ENCODE peak calls at places on chromosomes 12 and 14, in seven cellular contexts. K, C, S, B, P, Z and V are unnamed samples.

GRCh38 chr12:102549691-102550090 is 69.3 kb upstream of the IGF1 start:
- DNase-seq in K (no peak), C (no peak), S (no peak), B (no peak), P (no peak), Z (no peak), V (no peak)

GRCh38 chr14:91395998-91396660 is 21.5 kb downstream of the CCDC88C start:
- DNase-seq in K (no peak), C (no peak), S (no peak), B (no peak), P (no peak), Z (no peak), V (no peak)

GRCh38 chr14:83096092-83096491 is 1562.4 kb upstream of the SEL1L start:
- DNase-seq in K (no peak), C (no peak), S (no peak), B (no peak), P (peak), Z (no peak), V (no peak)

GRCh38 chr12:14769462-14769836 is 33.8 kb downstream of the WBP11 start:
- DNase-seq in K (peak), C (no peak), S (no peak), B (peak), P (peak), Z (no peak), V (no peak)

GRCh38 chr14:62445570-62445969 is 599.7 kb downstream of the KCNH5 start:
- DNase-seq in K (no peak), C (no peak), S (no peak), B (no peak), P (no peak), Z (no peak), V (no peak)

GRCh38 chr12:4324366-4324765 is 3.4 kb downstream of the TIGAR start:
- DNase-seq in K (no peak), C (no peak), S (peak), B (no peak), P (no peak), Z (no peak), V (no peak)

GRCh38 chr12:50986961-50987737 is 34.8 kb downstream of the HIGD1C start:
- DNase-seq in K (peak), C (no peak), S (no peak), B (peak), P (peak), Z (peak), V (no peak)

GRCh38 chr12:57164966-57165365 is 17.5 kb upstream of the LRP1-AS start:
- DNase-seq in K (no peak), C (no peak), S (no peak), B (no peak), P (peak), Z (no peak), V (no peak)

GRCh38 chr12:46964496-46965098 is 114.8 kb upstream of the PCED1B start:
- DNase-seq in K (peak), C (no peak), S (no peak), B (no peak), P (peak), Z (peak), V (no peak)

GRCh38 chr12:30687265-30687986 is 8.2 kb downstream of the IPO8 start:
- DNase-seq in K (no peak), C (no peak), S (no peak), B (no peak), P (peak), Z (no peak), V (no peak)

GRCh38 chr12:101039848-101040531 is 170.0 kb downstream of the SLC5A8 start:
- DNase-seq in K (no peak), C (no peak), S (no peak), B (no peak), P (no peak), Z (no peak), V (no peak)

GRCh38 chr14:99475179-99475578 is 5.5 kb downstream of the SETD3 start:
- DNase-seq in K (no peak), C (no peak), S (no peak), B (no peak), P (no peak), Z (no peak), V (no peak)

GRCh38 chr14:85595981-85596380 is 66.0 kb downstream of the FLRT2 start:
- DNase-seq in K (no peak), C (no peak), S (no peak), B (no peak), P (no peak), Z (no peak), V (no peak)

GRCh38 chr12:62211510-62211909 is 48.7 kb upstream of the USP15 start:
- DNase-seq in K (no peak), C (no peak), S (no peak), B (no peak), P (no peak), Z (no peak), V (no peak)

GRCh38 chr14:57712101-57712500 is 153.8 kb downstream of the SLC35F4 start:
- DNase-seq in K (no peak), C (no peak), S (no peak), B (no peak), P (no peak), Z (no peak), V (no peak)

GRCh38 chr12:64652346-64652745 is 42.1 kb downstream of the RASSF3 start:
- DNase-seq in K (no peak), C (no peak), S (no peak), B (no peak), P (no peak), Z (no peak), V (no peak)

GRCh38 chr14:90572461-90573150 is 175.8 kb downstream of the CALM1 start:
- DNase-seq in K (no peak), C (no peak), S (no peak), B (no peak), P (no peak), Z (no peak), V (no peak)

GRCh38 chr12:119911147-119911546 is 34.0 kb upstream of the CIT start:
- DNase-seq in K (no peak), C (no peak), S (no peak), B (no peak), P (peak), Z (no peak), V (no peak)

GRCh38 chr14:32507029-32507984 is 178.2 kb downstream of the AKAP6 start:
- DNase-seq in K (no peak), C (no peak), S (no peak), B (no peak), P (peak), Z (no peak), V (no peak)

GRCh38 chr12:131011165-131012079 is 57.7 kb downstream of the ADGRD1 start:
- DNase-seq in K (peak), C (no peak), S (no peak), B (no peak), P (no peak), Z (no peak), V (no peak)

GRCh38 chr12:92304335-92305066 is 158.9 kb upstream of the BTG1 start:
- DNase-seq in K (no peak), C (no peak), S (no peak), B (no peak), P (no peak), Z (no peak), V (no peak)

GRCh38 chr12:107317751-107318553 is 224.6 kb upstream of the CRY1 start:
- DNase-seq in K (peak), C (peak), S (peak), B (peak), P (peak), Z (peak), V (peak)

GRCh38 chr12:45214739-45215418 is 1.0 kb upstream of the ANO6 start:
- DNase-seq in K (no peak), C (no peak), S (no peak), B (no peak), P (peak), Z (no peak), V (no peak)

GRCh38 chr12:89353188-89353822 is 1.0 kb upstream of the DUSP6 start:
- DNase-seq in K (peak), C (no peak), S (peak), B (peak), P (peak), Z (peak), V (peak)

GRCh38 chr14:99277534-99277933 is 5.5 kb upstream of the BCL11B start:
- DNase-seq in K (no peak), C (no peak), S (no peak), B (no peak), P (no peak), Z (no peak), V (no peak)

GRCh38 chr14:37903561-37904191 is 304.0 kb upstream of the SSTR1 start:
- DNase-seq in K (no peak), C (no peak), S (no peak), B (no peak), P (peak), Z (no peak), V (no peak)

GRCh38 chr14:65238456-65238855 is 136.1 kb upstream of the MAX start:
- DNase-seq in K (no peak), C (no peak), S (no peak), B (no peak), P (peak), Z (peak), V (no peak)

GRCh38 chr12:6961278-6961694 is 9.2 kb downstream of the PHB2 start:
- DNase-seq in K (peak), C (no peak), S (peak), B (peak), P (no peak), Z (peak), V (no peak)
- TF ChIP-seq POLR2A in K (no peak), C (no peak), S (no peak), B (no peak), P (no peak), Z (no peak), V (no peak)

GRCh38 chr14:73644531-73645247 is at the start of gene DNAL1:
- DNase-seq in K (peak), C (peak), S (peak), B (peak), P (peak), Z (peak), V (peak)
- TF ChIP-seq POLR2A in K (no peak), C (no peak), S (no peak), B (no peak), P (peak), Z (peak), V (peak)

DNA sequence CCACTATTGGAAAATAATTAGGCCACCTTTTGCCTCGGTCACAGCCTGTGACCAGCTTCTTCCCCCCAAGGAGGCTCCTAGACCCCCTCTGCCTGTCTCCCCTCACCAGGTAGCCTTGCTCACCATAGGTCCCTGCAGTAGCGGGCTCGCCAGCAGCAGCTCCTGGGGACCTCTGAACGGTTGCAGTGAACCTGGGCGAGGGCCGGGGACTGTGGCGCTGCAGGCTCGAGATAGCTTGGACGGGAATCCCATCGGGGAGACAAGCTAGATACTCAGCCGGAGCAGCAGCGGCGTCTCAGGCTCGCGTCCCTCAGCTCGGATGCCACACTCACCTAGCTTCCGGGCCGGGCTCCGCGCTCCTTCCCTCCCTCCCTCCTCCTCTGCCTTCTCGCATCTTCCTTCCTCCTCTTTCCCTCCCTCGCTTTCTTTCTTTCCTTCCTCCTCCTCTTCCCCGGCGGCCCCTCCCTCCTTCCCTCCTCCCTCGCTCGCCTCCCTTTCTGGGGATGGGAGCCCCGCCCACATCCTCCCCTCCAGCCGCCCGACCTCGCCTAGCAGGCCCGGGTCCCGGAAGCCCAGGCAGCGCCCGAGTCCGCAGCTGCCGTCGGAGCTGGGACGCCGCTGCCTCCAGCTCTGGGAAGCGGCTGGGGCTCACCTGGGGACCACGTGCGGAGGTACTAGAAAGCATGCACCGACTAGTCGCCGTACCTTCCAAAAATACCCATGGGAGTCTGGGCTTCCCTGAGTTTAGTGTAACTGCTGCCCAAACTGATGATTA is at the start of gene BMP4:
- DNase-seq in K (peak), C (no peak), S (peak), B (peak), P (peak), Z (peak), V (no peak)
- TF ChIP-seq POLR2A in K (peak), C (no peak), S (no peak), B (no peak), P (no peak), Z (no peak), V (no peak)

GRCh38 chr14:53041067-53041466 is 90.2 kb upstream of the FERMT2 start:
- DNase-seq in K (no peak), C (no peak), S (no peak), B (no peak), P (no peak), Z (no peak), V (no peak)
- TF ChIP-seq POLR2A in K (no peak), C (no peak), S (no peak), B (no peak), P (no peak), Z (no peak), V (no peak)

GRCh38 chr14:45065951-45066350 is 18.0 kb upstream of the PRPF39 start:
- DNase-seq in K (no peak), C (no peak), S (no peak), B (no peak), P (no peak), Z (no peak), V (no peak)
- TF ChIP-seq POLR2A in K (no peak), C (no peak), S (no peak), B (no peak), P (no peak), Z (no peak), V (no peak)

GRCh38 chr12:2284857-2285256 is 232.1 kb downstream of the CACNA1C start:
- DNase-seq in K (peak), C (no peak), S (peak), B (peak), P (peak), Z (peak), V (no peak)
- TF ChIP-seq POLR2A in K (no peak), C (no peak), S (no peak), B (no peak), P (no peak), Z (no peak), V (no peak)

DNA sequence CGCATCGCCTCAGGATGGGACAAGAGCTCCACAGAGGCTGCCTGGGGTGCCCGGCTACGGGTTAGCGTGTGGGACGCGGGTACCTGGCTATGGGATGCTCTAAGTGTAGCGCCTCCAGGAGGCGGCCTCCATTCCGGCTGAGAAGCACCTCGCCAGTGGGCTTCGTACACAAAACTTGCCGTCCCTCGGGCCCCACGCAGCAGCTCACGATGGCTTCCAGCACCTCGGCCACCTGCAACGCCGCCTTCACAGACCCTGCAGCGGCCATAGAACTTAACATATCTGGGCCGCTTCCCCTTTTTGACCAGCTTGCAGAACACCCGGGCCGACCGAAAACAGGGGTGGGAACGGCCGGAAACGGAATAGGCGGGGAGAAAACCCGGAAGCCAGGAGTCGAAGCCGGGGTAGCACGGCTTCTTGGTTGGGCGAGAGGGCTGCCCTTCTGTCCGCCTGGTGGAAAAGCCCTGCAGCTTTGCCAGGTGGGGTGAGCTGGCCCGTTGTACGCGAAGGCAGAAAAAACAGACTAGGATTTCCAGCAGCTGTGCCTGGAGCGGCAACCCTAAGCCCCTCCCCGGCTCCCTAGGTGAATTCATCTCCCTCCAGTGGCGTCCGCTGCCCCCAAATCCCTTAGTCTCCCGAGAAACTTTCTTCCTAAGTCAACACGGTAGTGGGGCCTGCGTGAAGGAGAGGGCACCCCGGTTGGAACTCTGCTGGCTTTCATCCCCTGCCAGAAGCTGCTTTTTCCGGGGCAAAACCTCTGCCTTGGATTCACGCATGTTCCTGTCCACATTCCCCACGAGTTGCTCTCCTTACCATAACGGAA is at the start of gene BBS10:
- DNase-seq in K (peak), C (peak), S (peak), B (peak), P (peak), Z (peak), V (peak)
- TF ChIP-seq POLR2A in K (peak), C (no peak), S (no peak), B (no peak), P (no peak), Z (no peak), V (peak)

DNA sequence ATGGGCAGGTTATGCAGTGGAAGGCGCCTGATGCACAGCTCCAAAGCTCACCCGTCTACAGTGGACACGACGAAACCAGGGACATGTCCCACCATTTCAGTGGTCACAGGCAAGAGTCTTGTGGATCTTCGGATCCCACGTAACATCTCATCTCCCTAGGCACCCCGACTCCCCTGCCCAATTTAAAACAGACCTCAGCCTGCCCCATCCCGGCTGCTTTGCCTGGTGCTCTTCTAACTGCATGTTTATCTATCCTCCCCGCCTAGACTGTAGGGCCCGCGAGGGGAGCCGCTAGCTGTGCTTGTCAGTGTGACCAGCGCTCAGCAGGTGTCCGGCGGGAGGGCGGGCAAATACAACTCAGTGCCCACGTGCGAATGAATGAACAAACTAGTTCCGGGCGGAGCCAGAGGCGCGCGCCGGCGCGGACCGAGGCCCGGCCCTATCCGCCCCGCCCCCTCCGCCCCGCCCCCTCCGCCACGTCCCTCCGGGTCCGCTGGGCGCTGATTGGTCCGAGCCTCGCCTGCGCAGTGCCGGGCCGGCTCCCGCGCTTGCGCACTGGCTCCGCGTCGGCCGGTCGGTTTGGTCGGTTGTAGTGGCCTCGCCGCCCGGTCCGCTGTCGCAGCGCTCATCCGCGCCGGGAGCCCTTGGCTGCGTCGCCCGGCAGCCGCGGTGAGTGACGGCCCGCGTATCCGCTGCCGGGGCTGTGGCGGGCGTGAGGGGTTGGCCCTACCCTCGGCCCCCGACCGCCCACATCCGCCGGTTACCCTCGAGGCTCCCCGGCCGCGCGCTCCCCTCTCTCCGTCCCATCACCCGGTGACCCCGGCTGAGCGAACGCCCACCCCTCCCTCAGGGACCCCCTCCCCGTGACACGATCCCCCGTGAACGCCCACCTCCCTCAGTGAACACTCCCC is 60.1 kb downstream of the DDX51 start:
- DNase-seq in K (peak), C (peak), S (peak), B (peak), P (peak), Z (peak), V (peak)
- TF ChIP-seq POLR2A in K (peak), C (no peak), S (peak), B (no peak), P (peak), Z (peak), V (peak)

DNA sequence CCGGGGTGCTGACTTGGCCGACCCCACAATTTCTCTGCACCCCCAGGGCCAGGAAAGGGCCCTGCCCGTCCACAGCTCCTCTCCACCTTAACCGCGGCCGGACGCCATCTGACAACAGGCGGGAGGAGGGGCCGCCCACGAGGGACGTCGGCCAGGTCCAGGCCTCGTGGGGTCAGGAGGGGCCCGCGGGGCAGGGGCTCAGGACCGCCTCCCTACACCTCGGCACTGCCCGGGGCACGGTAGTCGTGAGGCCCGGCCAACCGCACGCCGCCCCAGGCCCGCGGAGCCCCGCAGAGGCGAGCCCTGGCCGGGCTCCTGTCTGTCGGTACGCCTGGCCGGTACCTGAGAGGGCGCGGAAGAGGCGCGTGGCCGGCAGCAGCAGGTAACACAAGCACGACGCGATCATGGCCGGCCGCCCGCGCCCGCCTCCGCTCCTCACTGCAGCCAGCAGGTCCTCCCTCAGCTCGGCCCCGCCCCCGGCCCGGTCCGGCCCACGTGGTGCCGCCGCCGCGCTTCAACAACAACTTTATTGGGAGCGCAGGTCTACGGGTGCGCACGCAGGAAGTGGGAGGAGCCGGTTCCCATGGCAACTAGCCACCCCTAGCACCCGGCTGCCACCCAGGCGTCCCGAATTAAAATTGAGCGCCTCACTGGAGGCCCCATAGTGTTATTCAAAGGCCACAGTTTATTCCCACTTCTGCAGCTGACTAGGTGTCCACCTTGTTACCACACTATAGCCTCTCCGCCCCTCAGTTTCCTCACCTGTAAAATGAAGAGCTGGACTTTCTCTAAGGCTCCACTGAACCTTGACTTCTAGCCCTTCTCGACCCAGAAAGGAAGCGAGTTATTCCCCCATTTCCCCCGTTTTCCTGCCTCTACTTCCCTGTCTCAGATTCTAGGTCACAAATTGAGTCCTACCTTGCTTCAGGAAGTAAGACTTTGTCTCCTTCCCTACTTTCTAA is at the start of gene ANGEL1:
- DNase-seq in K (peak), C (peak), S (peak), B (peak), P (peak), Z (peak), V (peak)
- TF ChIP-seq POLR2A in K (peak), C (no peak), S (no peak), B (no peak), P (no peak), Z (peak), V (peak)